ENCODE peak calls at places on chromosomes 6 and 20, in five cellular contexts. L is H9, V is MCF 10A, G is cardiac fibroblast, W is lower lobe of right lung. X is an unnamed sample.

GRCh38 chr6:105170066-105170465 is 9.7 kb downstream of the POPDC3 start:
- DNase-seq in L (no peak), V (no peak), G (peak), W (no peak), X (no peak)

GRCh38 chr6:33799714-33800113 is 4.1 kb downstream of the MLN start:
- DNase-seq in L (no peak), V (no peak), G (peak), W (no peak), X (no peak)

GRCh38 chr20:33554914-33555420 is 65.1 kb downstream of the CBFA2T2 start:
- DNase-seq in L (no peak), V (peak), G (peak), W (no peak), X (peak)

GRCh38 chr6:81487489-81487888 is 265.0 kb downstream of the TENT5A start:
- DNase-seq in L (no peak), V (no peak), G (peak), W (no peak), X (no peak)

GRCh38 chr6:389622-390021 is 1.9 kb upstream of the IRF4 start:
- DNase-seq in L (no peak), V (no peak), G (no peak), W (no peak), X (no peak)

GRCh38 chr6:16239090-16239797 is 857 bp downstream of the GMPR start:
- DNase-seq in L (no peak), V (peak), G (no peak), W (peak), X (peak)

GRCh38 chr6:156279306-156279969 is 497.7 kb upstream of the ARID1B start:
- DNase-seq in L (no peak), V (no peak), G (no peak), W (no peak), X (no peak)

GRCh38 chr6:20354366-20354765 is 47.3 kb upstream of the E2F3 start:
- DNase-seq in L (no peak), V (no peak), G (no peak), W (no peak), X (no peak)

GRCh38 chr6:15401120-15401519 is 155.3 kb downstream of the JARID2 start:
- DNase-seq in L (no peak), V (no peak), G (no peak), W (no peak), X (no peak)

GRCh38 chr20:19709635-19710335 is 48.3 kb upstream of the RIN2 start:
- DNase-seq in L (no peak), V (no peak), G (no peak), W (no peak), X (no peak)

GRCh38 chr6:109397020-109397419 is 14.8 kb upstream of the CD164 start:
- DNase-seq in L (no peak), V (peak), G (peak), W (no peak), X (no peak)

GRCh38 chr6:56490994-56491393 is 151.7 kb downstream of the DST start:
- DNase-seq in L (no peak), V (peak), G (peak), W (no peak), X (no peak)

GRCh38 chr20:25315418-25316210 is 67.7 kb downstream of the PYGB start:
- DNase-seq in L (no peak), V (no peak), G (peak), W (peak), X (no peak)

GRCh38 chr6:11710221-11710836 is 68.3 kb downstream of the ADTRP start:
- DNase-seq in L (no peak), V (peak), G (no peak), W (no peak), X (no peak)

GRCh38 chr20:64057628-64058498 is 5.1 kb upstream of the TCEA2 start:
- DNase-seq in L (peak), V (peak), G (peak), W (peak), X (peak)

GRCh38 chr20:42192321-42192720 is 574.1 kb upstream of the CHD6 start:
- DNase-seq in L (no peak), V (no peak), G (no peak), W (no peak), X (no peak)

GRCh38 chr20:63740070-63740500 is 509 bp downstream of the SLC2A4RG start:
- DNase-seq in L (peak), V (no peak), G (peak), W (peak), X (no peak)

GRCh38 chr6:28353356-28353755 is 3.6 kb downstream of the ZKSCAN3 start:
- DNase-seq in L (no peak), V (no peak), G (no peak), W (no peak), X (no peak)

GRCh38 chr6:116152620-116153019 is 26.7 kb upstream of the COL10A1 start:
- DNase-seq in L (no peak), V (no peak), G (no peak), W (no peak), X (no peak)

GRCh38 chr6:143333749-143334520 is 116.6 kb downstream of the ADAT2 start:
- DNase-seq in L (no peak), V (peak), G (no peak), W (no peak), X (no peak)

GRCh38 chr6:167988945-167989841 is 8.3 kb upstream of the KIF25 start:
- DNase-seq in L (no peak), V (no peak), G (no peak), W (no peak), X (no peak)

GRCh38 chr6:3726421-3726820 is 25.1 kb downstream of the PXDC1 start:
- DNase-seq in L (no peak), V (no peak), G (no peak), W (no peak), X (no peak)

GRCh38 chr6:1970151-1970561 is 275.2 kb downstream of the GMDS start:
- DNase-seq in L (no peak), V (no peak), G (no peak), W (no peak), X (no peak)

GRCh38 chr20:21529863-21530262 is 16.0 kb upstream of the NKX2-2 start:
- DNase-seq in L (peak), V (peak), G (no peak), W (no peak), X (peak)

X was measured in COR-L47.